ENCODE peak calls at places on chromosomes 2 and 18, in seven cellular contexts. I, E, Q, F, U, C and S are unnamed samples.
A peak's percentile ranks its signal among the peaks of the same experiment; 100 is the strongest.

GRCh38 chr2:30758315-30758714 is 48.9 kb downstream of the CAPN13 start:
- DNase-seq in Q (peak; percentile 3), U (peak; percentile 74), C (no peak), I (no peak), F (no peak), E (no peak), S (peak; percentile 21)

GRCh38 chr2:166239548-166239947 is 111.7 kb upstream of the SCN1A start:
- DNase-seq in E (no peak), F (no peak), Q (peak; percentile 45), I (no peak), U (no peak), C (peak; percentile 75), S (no peak)

GRCh38 chr2:127410871-127411396 is 7.3 kb upstream of the PROC start:
- DNase-seq in I (no peak), E (no peak), U (no peak), C (no peak), Q (peak; percentile 83), F (no peak), S (peak; percentile 44)

GRCh38 chr2:239339726-239340654 is 60.8 kb downstream of the HDAC4 start:
- DNase-seq in E (no peak), C (no peak), Q (no peak), I (no peak), U (no peak), F (no peak), S (no peak)

GRCh38 chr2:164655750-164656149 is 34.5 kb upstream of the GRB14 start:
- DNase-seq in Q (no peak), F (no peak), C (no peak), U (no peak), E (no peak), I (no peak), S (no peak)

GRCh38 chr2:26724004-26724750 is 31.7 kb downstream of the KCNK3 start:
- DNase-seq in F (no peak), I (peak; percentile 86), Q (no peak), C (no peak), U (no peak), E (no peak), S (peak; percentile 80)

GRCh38 chr2:55061534-55062344 is 11.5 kb upstream of the RTN4 start:
- DNase-seq in E (peak; percentile 49), Q (no peak), U (no peak), F (no peak), C (no peak), I (no peak), S (no peak)

GRCh38 chr2:167933097-167933814 is 314.1 kb downstream of the STK39 start:
- DNase-seq in C (no peak), Q (no peak), E (no peak), F (no peak), I (no peak), U (no peak), S (no peak)

GRCh38 chr2:236499691-236500573 is 69.7 kb upstream of the ACKR3 start:
- DNase-seq in C (no peak), I (no peak), Q (peak; percentile 28), F (no peak), U (no peak), E (no peak), S (no peak)

GRCh38 chr2:34652636-34653035 is 1053.5 kb upstream of the FAM98A start:
- DNase-seq in I (no peak), E (no peak), Q (no peak), U (no peak), C (no peak), F (no peak), S (no peak)

GRCh38 chr2:174327958-174328308 is 6.8 kb upstream of the SP9 start:
- DNase-seq in E (no peak), F (no peak), I (no peak), C (no peak), U (no peak), Q (no peak), S (no peak)

GRCh38 chr2:19623488-19623887 is 265.1 kb upstream of the OSR1 start:
- DNase-seq in C (no peak), U (no peak), I (no peak), Q (no peak), E (no peak), F (no peak), S (no peak)

GRCh38 chr18:77059294-77059916 is 73.2 kb downstream of the MBP start:
- DNase-seq in F (no peak), Q (no peak), C (no peak), I (no peak), U (peak; percentile 67), E (no peak), S (no peak)
- TF ChIP-seq CTCF in F (no peak), Q (peak; percentile 58), C (peak; percentile 55), I (no peak), U (peak; percentile 66), E (peak; percentile 57), S (peak; percentile 43)

GRCh38 chr18:907171-907879 is 2.7 kb downstream of the ADCYAP1 start:
- DNase-seq in Q (no peak), U (peak; percentile 49), C (no peak), F (no peak), E (peak; percentile 77), I (no peak), S (no peak)
- H3K27me3 ChIP-seq in Q (peaks cover 53% of the 10 kb centered on the region), U (peaks cover 79% of the 10 kb centered on the region), C (peaks cover 78% of the 10 kb centered on the region), F (peaks cover 27% of the 10 kb centered on the region), E (peaks cover 94% of the 10 kb centered on the region), I (peaks cover 28% of the 10 kb centered on the region), S (peaks cover 82% of the 10 kb centered on the region)

GRCh38 chr2:159905901-159906300 is 107.9 kb upstream of the CD302 start:
- DNase-seq in Q (no peak), U (no peak), F (no peak), E (no peak), I (no peak), C (no peak), S (no peak)

GRCh38 chr2:159906315-159906714 is 108.3 kb upstream of the CD302 start:
- DNase-seq in C (no peak), F (no peak), Q (no peak), U (no peak), E (no peak), I (no peak), S (no peak)

GRCh38 chr2:159904127-159904564 is 106.1 kb upstream of the CD302 start:
- DNase-seq in E (peak; percentile 85), U (no peak), C (no peak), I (no peak), Q (no peak), F (peak; percentile 54), S (peak; percentile 19)

GRCh38 chr2:159903404-159904126 is 105.6 kb upstream of the CD302 start:
- DNase-seq in U (no peak), I (no peak), E (peak; percentile 63), C (no peak), F (peak; percentile 55), Q (no peak), S (no peak)

GRCh38 chr2:159904565-159905281 is 106.7 kb upstream of the CD302 start:
- DNase-seq in C (no peak), I (no peak), F (peak; percentile 77), U (no peak), E (peak; percentile 94), Q (no peak), S (peak; percentile 74)
- TF ChIP-seq CTCF in C (no peak), I (no peak), F (no peak), U (no peak), E (no peak), Q (no peak), S (no peak)

GRCh38 chr18:47249602-47250001 is 1.9 kb downstream of the SKOR2 start:
- DNase-seq in I (no peak), E (no peak), U (no peak), Q (no peak), C (no peak), F (no peak), S (no peak)
- H3K27me3 ChIP-seq in I (peaks cover 7% of the 10 kb centered on the region), E (peaks cover 92% of the 10 kb centered on the region), U (peaks cover 73% of the 10 kb centered on the region), Q (peaks cover 48% of the 10 kb centered on the region), C (peaks cover 75% of the 10 kb centered on the region), F (peaks cover 21% of the 10 kb centered on the region), S (peaks cover 49% of the 10 kb centered on the region)

DNA sequence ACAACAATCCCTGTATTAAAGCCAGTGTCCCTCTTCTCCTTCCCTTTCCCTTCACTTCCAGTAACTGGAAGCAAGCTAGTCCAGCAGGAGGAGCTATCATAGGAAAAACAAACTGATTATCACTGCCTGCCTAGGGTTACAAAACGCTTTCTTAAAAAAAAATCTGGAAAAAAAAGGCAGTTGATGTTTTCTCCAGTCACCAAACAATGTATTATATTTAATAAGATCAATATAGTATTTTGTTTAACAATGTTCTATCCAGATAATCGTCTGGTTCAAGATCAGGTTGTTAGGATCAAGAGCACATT is 78.8 kb upstream of the ITGB6 start:
- DNase-seq in Q (no peak), E (no peak), F (no peak), U (peak; percentile 12), I (no peak), C (no peak), S (no peak)
- TF ChIP-seq CTCF in Q (peak; percentile 54), E (no peak), F (no peak), U (peak; percentile 62), I (peak; percentile 58), C (peak; percentile 55), S (no peak)

GRCh38 chr2:231036131-231036530 is 1.2 kb upstream of the C2orf72 start:
- DNase-seq in E (no peak), C (no peak), U (no peak), F (no peak), Q (no peak), I (no peak), S (no peak)
- H3K27me3 ChIP-seq in E (peaks cover 46% of the 10 kb centered on the region), C (peaks cover 40% of the 10 kb centered on the region), U (peaks cover 39% of the 10 kb centered on the region), F (peaks cover 8% of the 10 kb centered on the region), Q (peaks cover 37% of the 10 kb centered on the region), I (peaks cover 12% of the 10 kb centered on the region), S (no peaks in the 10 kb centered on the region)

GRCh38 chr2:70643715-70644114 is 90.1 kb upstream of the TGFA start:
- DNase-seq in I (no peak), Q (no peak), E (no peak), U (peak; percentile 26), C (no peak), F (no peak), S (peak; percentile 19)
- TF ChIP-seq CTCF in I (peak; percentile 70), Q (peak; percentile 16), E (no peak), U (peak; percentile 41), C (peak; percentile 41), F (no peak), S (peak; percentile 11)

GRCh38 chr18:30908381-30908780 is 134.2 kb downstream of the DSC3 start:
- DNase-seq in I (no peak), U (no peak), E (no peak), F (no peak), C (no peak), Q (no peak), S (no peak)
- H3K27me3 ChIP-seq in I (no peaks in the 10 kb centered on the region), U (no peaks in the 10 kb centered on the region), E (no peaks in the 10 kb centered on the region), F (no peaks in the 10 kb centered on the region), C (no peaks in the 10 kb centered on the region), Q (no peaks in the 10 kb centered on the region), S (no peaks in the 10 kb centered on the region)

GRCh38 chr2:134917219-134917957 is 1.2 kb upstream of the CCNT2 start:
- DNase-seq in E (peak; percentile 65), Q (no peak), F (no peak), U (no peak), I (no peak), C (no peak), S (peak; percentile 55)

GRCh38 chr2:134912406-134912805 is 6.2 kb upstream of the CCNT2 start:
- DNase-seq in U (no peak), F (no peak), E (no peak), Q (no peak), C (no peak), I (no peak), S (no peak)

GRCh38 chr2:134918518-134919359 is at the start of gene CCNT2:
- DNase-seq in E (peak; percentile 100), F (peak; percentile 100), I (peak; percentile 91), Q (peak; percentile 94), C (peak; percentile 91), U (peak; percentile 99), S (peak; percentile 100)

GRCh38 chr2:134919360-134920210 is 963 bp downstream of the CCNT2 start:
- DNase-seq in Q (no peak), F (peak; percentile 22), C (no peak), E (no peak), I (peak; percentile 5), U (peak; percentile 32), S (peak; percentile 32)

GRCh38 chr2:134917958-134918517 is 584 bp upstream of the CCNT2 start:
- DNase-seq in E (peak; percentile 96), U (no peak), F (peak; percentile 85), C (peak; percentile 63), Q (peak; percentile 67), I (peak; percentile 80), S (no peak)
- TF ChIP-seq CTCF in E (no peak), U (peak; percentile 25), F (no peak), C (peak; percentile 32), Q (peak; percentile 53), I (no peak), S (peak; percentile 20)